ENCODE peak calls at places on chromosomes 2 and 18, in seven cellular contexts. M is A549; H is CD8-positive, alpha-beta memory T cell; X is small intestine; B is spleen; Z is psoas muscle; Y is adrenal gland. N is an unnamed sample.

GRCh38 chr2:170455617-170456426 is 259.3 kb upstream of the SP5 start:
- DNase-seq in B (no peak), H (no peak), M (no peak), X (no peak), Z (no peak), Y (no peak), N (no peak)

GRCh38 chr2:33709986-33710385 is 110.9 kb upstream of the FAM98A start:
- DNase-seq in Y (no peak), Z (no peak), B (no peak), M (no peak), X (no peak), H (no peak), N (no peak)

GRCh38 chr2:42421601-42422252 is 60.7 kb upstream of the COX7A2L start:
- DNase-seq in B (no peak), Z (no peak), Y (no peak), H (no peak), X (no peak), M (no peak), N (no peak)

GRCh38 chr2:120269076-120269744 is 16.6 kb downstream of the RALB start:
- DNase-seq in H (no peak), X (no peak), B (no peak), Y (no peak), Z (no peak), M (no peak), N (no peak)

GRCh38 chr2:240792658-240793312 is 27.2 kb downstream of the KIF1A start:
- DNase-seq in Z (peak; percentile 4), H (no peak), M (no peak), X (no peak), B (peak; percentile 54), Y (no peak), N (no peak)

GRCh38 chr2:104572856-104573255 is 281.1 kb upstream of the POU3F3 start:
- DNase-seq in B (no peak), M (no peak), H (no peak), Y (no peak), X (no peak), Z (no peak), N (no peak)

GRCh38 chr2:101255501-101255900 is 2.8 kb downstream of the CNOT11 start:
- DNase-seq in X (no peak), H (no peak), Z (no peak), M (no peak), B (no peak), Y (no peak), N (no peak)

GRCh38 chr2:134228493-134228903 is 25.4 kb upstream of the MGAT5 start:
- DNase-seq in B (no peak), X (no peak), Y (no peak), M (no peak), H (no peak), Z (no peak), N (no peak)

GRCh38 chr2:33021542-33022259 is 74.9 kb downstream of the LTBP1 start:
- DNase-seq in H (no peak), Y (no peak), B (no peak), X (no peak), M (no peak), Z (no peak), N (no peak)

GRCh38 chr2:27021253-27021801 is 11.4 kb upstream of the TMEM214 start:
- DNase-seq in Y (no peak), X (peak; percentile 76), M (no peak), B (no peak), H (no peak), Z (no peak), N (no peak)

GRCh38 chr2:70089220-70089945 is 2.1 kb downstream of the PCBP1 start:
- DNase-seq in X (no peak), Y (peak; percentile 57), M (peak; percentile 39), B (no peak), Z (peak; percentile 44), H (no peak), N (no peak)

GRCh38 chr18:3130344-3130743 is 89.4 kb downstream of the MYOM1 start:
- DNase-seq in X (peak; percentile 73), H (no peak), M (no peak), B (no peak), Z (no peak), Y (no peak), N (no peak)

GRCh38 chr2:112880081-112880531 is 30.9 kb upstream of the IL37 start:
- DNase-seq in M (no peak), Z (no peak), H (no peak), X (no peak), B (no peak), Y (no peak), N (no peak)

GRCh38 chr2:201860541-201861154 is 54.3 kb downstream of the CDK15 start:
- DNase-seq in Y (peak; percentile 47), X (peak; percentile 79), H (no peak), Z (no peak), B (no peak), M (peak; percentile 65), N (peak; percentile 56)

GRCh38 chr2:235747868-235748144 is 254.0 kb downstream of the AGAP1 start:
- DNase-seq in M (no peak), H (no peak), Y (no peak), X (peak; percentile 12), Z (no peak), B (no peak), N (no peak)

GRCh38 chr2:223306371-223306770 is 254.4 kb downstream of the KCNE4 start:
- DNase-seq in B (no peak), X (no peak), Z (no peak), Y (no peak), M (no peak), H (no peak), N (peak; percentile 28)

GRCh38 chr2:41895334-41895664 is 152.5 kb upstream of the PKDCC start:
- DNase-seq in B (no peak), M (no peak), Y (no peak), X (no peak), H (no peak), Z (no peak), N (no peak)

GRCh38 chr2:69082430-69082997 is 69.5 kb downstream of the ANTXR1 start:
- DNase-seq in X (peak; percentile 7), Z (no peak), Y (peak; percentile 63), M (peak; percentile 80), B (no peak), H (no peak), N (no peak)

GRCh38 chr2:157325786-157326185 is at the start of gene ERMN:
- DNase-seq in Z (no peak), B (no peak), H (no peak), X (no peak), Y (no peak), M (no peak), N (no peak)

GRCh38 chr2:128782411-128783192 is 463.9 kb upstream of the HS6ST1 start:
- DNase-seq in H (no peak), M (no peak), Y (no peak), Z (no peak), X (no peak), B (peak; percentile 65), N (no peak)

GRCh38 chr2:196758474-196759377 is 40.8 kb downstream of the GTF3C3 start:
- DNase-seq in M (no peak), B (no peak), X (peak; percentile 3), Y (no peak), H (no peak), Z (no peak), N (no peak)

GRCh38 chr2:198314559-198315153 is 510.3 kb downstream of the PLCL1 start:
- DNase-seq in B (no peak), Z (no peak), X (peak; percentile 41), M (no peak), Y (no peak), H (no peak), N (peak; percentile 54)

GRCh38 chr18:70289351-70290330 is 796 bp downstream of the SOCS6 start:
- DNase-seq in Z (peak; percentile 37), B (no peak), H (no peak), X (peak; percentile 48), Y (peak; percentile 54), M (no peak), N (no peak)

GRCh38 chr2:5286370-5286769 is 405.8 kb upstream of the SOX11 start:
- DNase-seq in Y (no peak), Z (no peak), X (no peak), H (no peak), B (no peak), M (no peak), N (no peak)

GRCh38 chr2:12715878-12716249 is 872 bp upstream of the TRIB2 start:
- DNase-seq in H (peak; percentile 74), X (peak; percentile 94), Y (peak; percentile 80), M (peak; percentile 45), Z (peak; percentile 66), B (peak; percentile 93), N (peak; percentile 65)

DNA sequence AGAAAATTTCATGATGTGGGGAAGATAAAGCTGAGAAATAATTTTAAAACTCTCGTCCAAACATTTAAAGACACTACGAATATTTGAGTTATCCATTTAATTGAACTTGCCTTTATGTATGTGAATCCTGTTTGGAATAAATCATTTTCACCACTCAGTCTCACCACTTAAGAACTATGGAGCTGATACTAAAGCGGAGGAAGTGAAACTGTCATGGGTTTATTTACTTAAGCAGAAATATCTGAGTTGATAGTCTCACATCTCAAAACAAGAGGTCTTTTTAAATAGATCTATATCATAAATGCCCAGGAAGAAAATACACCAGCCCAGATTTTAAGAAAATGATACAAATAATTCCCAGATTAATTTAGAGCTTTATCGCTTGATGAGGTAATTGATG is 532.4 kb downstream of the ZNF804A start:
- DNase-seq in M (no peak), B (no peak), H (no peak), Z (no peak), Y (no peak), X (no peak), N (no peak)
- H3K4me1 ChIP-seq in M (no peaks in the 10 kb centered on the region), B (no peaks in the 10 kb centered on the region), H (no peaks in the 10 kb centered on the region), Z (no peaks in the 10 kb centered on the region), Y (no peaks in the 10 kb centered on the region), X (no peaks in the 10 kb centered on the region), N (no peaks in the 10 kb centered on the region)

DNA sequence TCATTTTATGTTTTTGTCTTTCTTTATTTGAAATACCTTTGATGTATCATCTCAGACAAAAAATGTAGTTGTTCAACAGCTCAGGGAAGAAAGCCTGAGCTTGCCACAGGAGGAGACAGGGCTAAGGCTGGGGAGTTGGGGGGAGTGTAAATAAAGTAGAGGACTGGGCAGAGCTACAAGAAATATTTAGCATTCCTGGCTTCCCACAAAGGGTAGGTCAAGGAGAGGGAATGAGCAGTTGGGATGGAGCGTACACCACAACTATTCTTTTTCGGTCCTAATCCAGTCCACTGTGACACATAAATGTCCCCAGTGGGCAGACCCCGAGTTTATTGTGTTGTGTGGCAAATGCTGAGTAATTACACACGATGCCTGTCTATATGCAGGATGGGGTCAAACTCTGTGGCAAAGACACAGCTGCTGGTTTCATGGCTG is 97.1 kb upstream of the CDC42EP3 start:
- DNase-seq in X (no peak), B (no peak), Y (no peak), Z (peak; percentile 17), H (no peak), M (peak; percentile 53), N (no peak)
- H3K4me1 ChIP-seq in X (no peaks in the 10 kb centered on the region), B (peaks cover 20% of the 10 kb centered on the region), Y (no peaks in the 10 kb centered on the region), Z (peaks cover 13% of the 10 kb centered on the region), H (no peaks in the 10 kb centered on the region), M (peaks cover 71% of the 10 kb centered on the region), N (peaks cover 4% of the 10 kb centered on the region)

DNA sequence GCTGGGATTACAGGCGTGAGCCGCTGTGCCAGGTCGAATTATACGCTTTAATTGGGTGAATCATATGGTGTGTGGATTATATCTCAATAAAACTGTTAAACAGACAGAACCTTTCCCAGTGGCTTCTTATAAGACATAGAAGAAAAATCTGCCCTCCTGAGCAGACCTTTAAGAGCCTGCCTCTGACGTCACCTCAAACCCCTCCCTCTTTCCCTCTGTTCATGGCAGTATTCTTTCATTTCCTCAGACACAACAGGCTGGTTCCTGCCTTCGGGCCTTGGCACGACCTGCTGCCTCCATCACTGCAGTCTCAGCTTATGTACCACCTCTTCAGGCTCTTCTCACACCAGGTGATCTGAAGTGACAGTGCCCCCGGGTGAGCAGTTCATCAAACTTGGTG is 14.0 kb upstream of the PDIA6 start:
- DNase-seq in B (peak; percentile 42), Y (no peak), M (no peak), X (no peak), Z (no peak), H (no peak), N (no peak)
- H3K4me1 ChIP-seq in B (peaks cover 56% of the 10 kb centered on the region), Y (no peaks in the 10 kb centered on the region), M (no peaks in the 10 kb centered on the region), X (no peaks in the 10 kb centered on the region), Z (no peaks in the 10 kb centered on the region), H (no peaks in the 10 kb centered on the region), N (no peaks in the 10 kb centered on the region)

GRCh38 chr18:80258640-80259039 is 11.3 kb upstream of the PARD6G start:
- DNase-seq in X (no peak), B (no peak), Y (no peak), M (no peak), H (no peak), Z (no peak), N (no peak)
- H3K4me1 ChIP-seq in X (no peaks in the 10 kb centered on the region), B (no peaks in the 10 kb centered on the region), Y (no peaks in the 10 kb centered on the region), M (no peaks in the 10 kb centered on the region), H (no peaks in the 10 kb centered on the region), Z (peaks cover 3% of the 10 kb centered on the region), N (no peaks in the 10 kb centered on the region)

N was measured in HCT116.